ENCODE peak calls at places on chromosomes 16 and 17, in eight cellular contexts. C is ovary, B is bronchial epithelial cell, D is epithelial cell of esophagus, Z is thyroid gland, N is cardiac muscle cell, G is B cell, J is fibroblast of lung. K is an unnamed sample.

GRCh38 chr16:84913315-84913714 is 93.5 kb downstream of the CRISPLD2 start:
- DNase-seq in B (no peak), Z (peak; percentile 48), C (no peak), G (no peak), D (no peak), J (no peak), N (no peak), K (no peak)

GRCh38 chr17:1090454-1091189 is 89.2 kb downstream of the ABR start:
- DNase-seq in J (no peak), B (peak; percentile 56), N (no peak), C (no peak), G (no peak), D (peak; percentile 45), Z (peak; percentile 85), K (no peak)

GRCh38 chr17:66420961-66421371 is 118.6 kb downstream of the PRKCA start:
- DNase-seq in B (peak; percentile 14), G (no peak), N (no peak), Z (no peak), C (no peak), J (peak; percentile 89), D (peak; percentile 66), K (no peak)

GRCh38 chr17:37299257-37299985 is 76.4 kb upstream of the C17orf78 start:
- DNase-seq in C (no peak), N (no peak), J (peak; percentile 12), G (no peak), Z (peak; percentile 15), D (no peak), B (peak; percentile 20), K (no peak)

GRCh38 chr17:78241277-78242023 is 10.0 kb downstream of the TMEM235 start:
- DNase-seq in C (no peak), D (peak; percentile 30), B (no peak), Z (no peak), J (peak; percentile 59), G (no peak), N (peak; percentile 55), K (no peak)

GRCh38 chr17:42787266-42787665 is 6.9 kb downstream of the WNK4 start:
- DNase-seq in G (no peak), D (no peak), Z (no peak), N (no peak), J (no peak), B (no peak), C (no peak), K (no peak)

GRCh38 chr16:75566040-75566888 is at the start of gene GABARAPL2:
- DNase-seq in G (peak; percentile 89), Z (peak; percentile 77), J (peak; percentile 60), N (peak; percentile 96), D (peak; percentile 83), C (peak; percentile 88), B (peak; percentile 61), K (peak; percentile 94)

GRCh38 chr17:45855691-45856315 is 11.1 kb downstream of the SPPL2C start:
- DNase-seq in J (no peak), G (no peak), N (no peak), Z (no peak), D (no peak), B (peak; percentile 22), C (no peak), K (no peak)

DNA sequence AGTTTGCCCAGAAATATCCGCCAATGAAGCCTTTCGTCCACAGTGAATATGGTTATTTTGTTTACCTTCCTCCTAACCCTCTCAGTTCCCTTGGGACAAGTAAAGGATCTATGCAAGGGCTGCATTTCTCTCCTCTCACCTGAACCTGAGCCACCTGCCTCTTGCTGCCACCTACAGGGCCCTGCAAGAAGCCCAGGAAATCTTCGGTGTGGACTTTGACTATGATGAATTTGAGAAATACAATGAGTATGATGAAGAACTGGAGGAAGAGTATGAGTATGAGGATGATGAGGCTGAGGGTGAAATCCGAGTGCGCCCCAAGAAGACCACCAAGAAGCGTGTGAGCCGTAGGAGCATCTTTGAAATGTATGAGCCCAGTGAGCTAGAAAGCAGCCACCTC is 14.0 kb downstream of the SUPT6H start:
- DNase-seq in J (no peak), B (peak; percentile 31), Z (no peak), C (no peak), D (peak; percentile 54), G (no peak), N (no peak), K (no peak)
- TF ChIP-seq CTCF in J (no peak), B (peak; percentile 58), Z (no peak), C (no peak), D (peak; percentile 70), G (peak; percentile 45), N (no peak), K (no peak)

GRCh38 chr17:39525801-39526506 is 64.7 kb downstream of the CDK12 start:
- DNase-seq in J (no peak), C (no peak), D (no peak), B (no peak), N (no peak), Z (no peak), G (no peak), K (no peak)

GRCh38 chr17:39531252-39531651 is 70.0 kb downstream of the CDK12 start:
- DNase-seq in N (no peak), D (no peak), Z (no peak), C (no peak), J (no peak), G (no peak), B (no peak), K (no peak)

GRCh38 chr17:39530513-39530912 is 69.2 kb downstream of the CDK12 start:
- DNase-seq in Z (no peak), G (no peak), N (no peak), J (no peak), B (no peak), D (no peak), C (no peak), K (no peak)

GRCh38 chr17:39529455-39529854 is 68.2 kb downstream of the CDK12 start:
- DNase-seq in C (no peak), J (no peak), D (no peak), B (no peak), N (no peak), G (no peak), Z (no peak), K (no peak)

DNA sequence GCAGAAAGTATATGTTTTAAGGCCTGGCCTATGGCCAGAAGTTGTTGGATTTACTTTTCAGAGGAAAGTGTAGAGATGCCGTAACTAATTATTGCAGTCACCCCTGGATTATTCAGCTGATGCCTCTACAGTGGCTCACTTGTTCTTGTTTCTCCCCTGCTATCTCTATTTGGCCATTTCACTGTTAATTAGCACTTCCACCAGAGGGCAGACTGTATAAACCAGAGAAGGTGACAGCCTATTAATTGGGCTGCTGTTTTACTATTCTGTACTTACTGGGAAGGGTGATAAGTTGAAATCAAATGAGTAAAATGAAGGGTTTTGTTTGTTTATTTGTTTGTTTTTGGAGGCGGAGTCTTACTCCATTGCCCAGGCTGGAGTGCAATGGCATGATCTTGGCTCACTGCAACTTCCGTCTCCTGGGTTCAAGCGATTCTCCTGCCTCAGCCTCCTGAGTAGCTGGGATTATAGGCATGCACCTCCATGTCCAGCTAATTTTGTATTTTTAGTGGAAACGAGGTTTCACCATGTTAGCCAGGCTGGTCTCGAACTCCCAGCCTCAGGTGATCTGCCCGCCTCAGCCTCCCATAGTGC is 66.0 kb downstream of the CDK12 start:
- DNase-seq in G (no peak), D (peak; percentile 49), Z (no peak), N (peak; percentile 17), J (no peak), C (no peak), B (peak; percentile 38), K (no peak)
- TF ChIP-seq CTCF in G (peak; percentile 52), D (peak; percentile 65), Z (peak; percentile 37), N (peak; percentile 59), J (peak; percentile 24), C (no peak), B (peak; percentile 44), K (peak; percentile 61)

DNA sequence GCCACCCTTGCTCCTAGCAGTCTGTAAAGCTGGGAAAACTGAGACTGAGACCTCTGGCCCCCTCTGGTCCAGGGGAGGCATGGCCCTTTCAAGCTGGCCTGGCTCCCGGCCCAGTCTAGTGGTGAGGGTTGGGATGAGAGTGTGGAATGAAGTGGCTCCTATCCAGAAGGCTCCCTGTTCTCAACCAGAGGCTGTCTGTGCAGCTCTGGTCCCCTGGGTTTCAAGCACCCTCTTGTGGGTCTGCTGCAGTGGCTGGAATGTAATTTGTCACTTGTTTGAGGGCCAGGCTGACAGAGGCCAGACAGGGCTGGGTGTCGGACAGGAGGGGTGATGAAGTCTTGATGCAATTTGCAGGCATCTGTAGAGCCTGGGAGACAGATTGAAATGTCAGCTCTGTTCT is 22.1 kb upstream of the PHF12 start:
- DNase-seq in G (no peak), N (peak; percentile 95), J (peak; percentile 79), D (no peak), Z (peak; percentile 95), C (no peak), B (no peak), K (no peak)
- TF ChIP-seq CTCF in G (no peak), N (peak; percentile 25), J (no peak), D (no peak), Z (peak; percentile 37), C (no peak), B (no peak), K (no peak)

GRCh38 chr17:8576895-8577294 is 53.6 kb downstream of the MYH10 start:
- DNase-seq in J (no peak), G (no peak), B (no peak), C (no peak), D (no peak), Z (no peak), N (no peak), K (no peak)

GRCh38 chr17:8577868-8578267 is 52.7 kb downstream of the MYH10 start:
- DNase-seq in N (no peak), B (no peak), D (no peak), G (no peak), C (no peak), J (no peak), Z (no peak), K (no peak)

GRCh38 chr17:8574687-8575086 is 55.8 kb downstream of the MYH10 start:
- DNase-seq in G (no peak), D (no peak), N (no peak), Z (no peak), B (no peak), J (peak; percentile 21), C (no peak), K (no peak)

GRCh38 chr17:8572767-8573166 is 57.8 kb downstream of the MYH10 start:
- DNase-seq in G (no peak), D (peak; percentile 11), Z (no peak), N (no peak), C (no peak), J (no peak), B (no peak), K (no peak)
- TF ChIP-seq CTCF in G (no peak), D (peak; percentile 20), Z (peak; percentile 36), N (peak; percentile 31), C (no peak), J (peak; percentile 22), B (no peak), K (peak; percentile 44)

GRCh38 chr17:79842656-79843474 is 3.6 kb upstream of the CBX4 start:
- DNase-seq in Z (peak; percentile 52), B (no peak), D (no peak), J (no peak), C (peak; percentile 60), G (peak; percentile 64), N (no peak), K (peak; percentile 24)
- TF ChIP-seq CTCF in Z (no peak), B (no peak), D (no peak), J (no peak), C (peak; percentile 26), G (peak; percentile 25), N (no peak), K (no peak)